ENCODE peak calls at places on chromosome 11, in eight cellular contexts. One of them, this sample, is unnamed.

GRCh38 chr11:118715837-118716260 is 36.4 kb upstream of the TREH start:
- DNase-seq in RKO: no peak
- DNase-seq in retina: no peak
- DNase-seq in fibroblast of lung: peak
- DNase-seq in dorsolateral prefrontal cortex: no peak
- DNase-seq in kidney: no peak
- DNase-seq in naive thymus-derived CD8-positive, alpha-beta T cell: no peak
- DNase-seq in cardiac muscle cell: no peak
- DNase-seq in this sample: no peak

GRCh38 chr11:14148653-14149273 is 186.2 kb downstream of the SPON1 start:
- DNase-seq in dorsolateral prefrontal cortex: no peak
- DNase-seq in RKO: peak
- DNase-seq in kidney: no peak
- DNase-seq in retina: no peak
- DNase-seq in naive thymus-derived CD8-positive, alpha-beta T cell: no peak
- DNase-seq in fibroblast of lung: peak
- DNase-seq in cardiac muscle cell: peak
- DNase-seq in this sample: no peak

GRCh38 chr11:99584822-99585221 is 564.1 kb downstream of the CNTN5 start:
- DNase-seq in kidney: no peak
- DNase-seq in cardiac muscle cell: no peak
- DNase-seq in fibroblast of lung: no peak
- DNase-seq in retina: no peak
- DNase-seq in RKO: no peak
- DNase-seq in dorsolateral prefrontal cortex: no peak
- DNase-seq in naive thymus-derived CD8-positive, alpha-beta T cell: no peak
- DNase-seq in this sample: no peak

GRCh38 chr11:107563702-107564101 is 1.8 kb downstream of the ALKBH8 start:
- DNase-seq in dorsolateral prefrontal cortex: no peak
- DNase-seq in retina: peak
- DNase-seq in RKO: peak
- DNase-seq in kidney: no peak
- DNase-seq in cardiac muscle cell: peak
- DNase-seq in fibroblast of lung: peak
- DNase-seq in naive thymus-derived CD8-positive, alpha-beta T cell: peak
- DNase-seq in this sample: peak

GRCh38 chr11:61666684-61667297 is 13.4 kb upstream of the DAGLA start:
- DNase-seq in dorsolateral prefrontal cortex: no peak
- DNase-seq in retina: no peak
- DNase-seq in kidney: no peak
- DNase-seq in naive thymus-derived CD8-positive, alpha-beta T cell: no peak
- DNase-seq in fibroblast of lung: no peak
- DNase-seq in RKO: no peak
- DNase-seq in cardiac muscle cell: peak
- DNase-seq in this sample: no peak

GRCh38 chr11:134951305-134951700 is 539.3 kb upstream of the B3GAT1 start:
- DNase-seq in dorsolateral prefrontal cortex: no peak
- DNase-seq in RKO: no peak
- DNase-seq in naive thymus-derived CD8-positive, alpha-beta T cell: no peak
- DNase-seq in retina: peak
- DNase-seq in fibroblast of lung: peak
- DNase-seq in cardiac muscle cell: no peak
- DNase-seq in kidney: no peak
- DNase-seq in this sample: no peak

GRCh38 chr11:127496165-127496564 is 495.6 kb upstream of the KIRREL3 start:
- DNase-seq in kidney: no peak
- DNase-seq in fibroblast of lung: no peak
- DNase-seq in cardiac muscle cell: no peak
- DNase-seq in dorsolateral prefrontal cortex: no peak
- DNase-seq in RKO: no peak
- DNase-seq in retina: no peak
- DNase-seq in naive thymus-derived CD8-positive, alpha-beta T cell: no peak
- DNase-seq in this sample: no peak

GRCh38 chr11:78420796-78421209 is 3.2 kb upstream of the GAB2 start:
- DNase-seq in kidney: peak
- DNase-seq in cardiac muscle cell: peak
- DNase-seq in dorsolateral prefrontal cortex: no peak
- DNase-seq in RKO: no peak
- DNase-seq in naive thymus-derived CD8-positive, alpha-beta T cell: peak
- DNase-seq in fibroblast of lung: peak
- DNase-seq in retina: peak
- DNase-seq in this sample: peak

GRCh38 chr11:118620529-118621070 is 13.2 kb downstream of the PHLDB1 start:
- DNase-seq in cardiac muscle cell: no peak
- DNase-seq in dorsolateral prefrontal cortex: no peak
- DNase-seq in naive thymus-derived CD8-positive, alpha-beta T cell: no peak
- DNase-seq in kidney: peak
- DNase-seq in RKO: peak
- DNase-seq in fibroblast of lung: peak
- DNase-seq in retina: no peak
- DNase-seq in this sample: no peak

GRCh38 chr11:74634537-74634936 is 42.2 kb downstream of the POLD3 start:
- DNase-seq in cardiac muscle cell: no peak
- DNase-seq in naive thymus-derived CD8-positive, alpha-beta T cell: no peak
- DNase-seq in retina: no peak
- DNase-seq in dorsolateral prefrontal cortex: no peak
- DNase-seq in fibroblast of lung: peak
- DNase-seq in kidney: no peak
- DNase-seq in RKO: peak
- DNase-seq in this sample: no peak

This sample was measured in GM06990.